ENCODE peak calls at places on chromosomes 3 and 15, in ten cellular contexts. Q, P, O, M, A, V, H, C, W and U are unnamed samples.

GRCh38 chr3:148999806-149000205 is 8.5 kb downstream of the GYG1 start:
- DNase-seq in Q (no peak), P (no peak), O (no peak), M (no peak), A (no peak), V (no peak), H (no peak), C (no peak), W (no peak), U (no peak)

GRCh38 chr3:71601811-71602210 is 18.3 kb upstream of the FOXP1 start:
- DNase-seq in Q (no peak), P (no peak), O (no peak), M (no peak), A (no peak), V (no peak), H (no peak), C (peak; percentile 86), W (peak; percentile 63), U (peak; percentile 55)

GRCh38 chr3:101281616-101282015 is 38.8 kb downstream of the IMPG2 start:
- DNase-seq in Q (no peak), P (no peak), O (no peak), M (no peak), A (no peak), V (no peak), H (no peak), C (no peak), W (no peak), U (no peak)

GRCh38 chr3:190504354-190505125 is 9.3 kb upstream of the IL1RAP start:
- DNase-seq in Q (no peak), P (peak; percentile 63), O (peak; percentile 12), M (peak; percentile 44), A (no peak), V (no peak), H (no peak), C (peak; percentile 33), W (no peak), U (no peak)

GRCh38 chr15:41695750-41696436 is 35.7 kb downstream of the MGA start:
- DNase-seq in Q (no peak), P (peak; percentile 90), O (no peak), M (peak; percentile 1), A (peak; percentile 14), V (no peak), H (no peak), C (peak; percentile 7), W (no peak), U (peak; percentile 26)

GRCh38 chr15:35439291-35439690 is 106.7 kb downstream of the DPH6 start:
- DNase-seq in Q (no peak), P (no peak), O (no peak), M (no peak), A (no peak), V (no peak), H (peak; percentile 44), C (no peak), W (peak; percentile 22), U (peak; percentile 60)

GRCh38 chr3:24185738-24186384 is 240.8 kb downstream of the NR1D2 start:
- DNase-seq in Q (peak; percentile 32), P (peak; percentile 34), O (peak; percentile 27), M (peak; percentile 77), A (no peak), V (no peak), H (peak; percentile 28), C (peak; percentile 77), W (peak; percentile 56), U (peak; percentile 53)

GRCh38 chr15:41988896-41989572 is 16.7 kb upstream of the EHD4 start:
- DNase-seq in Q (no peak), P (no peak), O (no peak), M (no peak), A (no peak), V (no peak), H (no peak), C (no peak), W (no peak), U (no peak)

GRCh38 chr3:64667138-64667537 is 20.7 kb downstream of the ADAMTS9 start:
- DNase-seq in Q (no peak), P (no peak), O (peak; percentile 4), M (no peak), A (no peak), V (no peak), H (no peak), C (peak; percentile 55), W (no peak), U (no peak)

GRCh38 chr3:51668756-51669155 is 2.3 kb upstream of the TEX264 start:
- DNase-seq in Q (no peak), P (no peak), O (no peak), M (no peak), A (no peak), V (peak; percentile 37), H (no peak), C (no peak), W (no peak), U (peak; percentile 30)

GRCh38 chr3:42547401-42547945 is 34.3 kb downstream of the SEC22C start:
- DNase-seq in Q (peak; percentile 44), P (peak; percentile 67), O (peak; percentile 37), M (peak; percentile 34), A (peak; percentile 48), V (peak; percentile 88), H (no peak), C (peak; percentile 64), W (peak; percentile 86), U (peak; percentile 33)

GRCh38 chr15:70266412-70267089 is 168.8 kb upstream of the TLE3 start:
- DNase-seq in Q (peak; percentile 93), P (peak; percentile 84), O (no peak), M (no peak), A (no peak), V (peak; percentile 92), H (no peak), C (peak; percentile 60), W (no peak), U (no peak)

GRCh38 chr3:23594897-23595670 is 210.7 kb upstream of the UBE2E1 start:
- DNase-seq in Q (no peak), P (no peak), O (no peak), M (no peak), A (no peak), V (no peak), H (no peak), C (no peak), W (no peak), U (no peak)

GRCh38 chr3:136731274-136731884 is 20.8 kb downstream of the STAG1 start:
- DNase-seq in Q (no peak), P (no peak), O (no peak), M (no peak), A (no peak), V (no peak), H (no peak), C (no peak), W (no peak), U (no peak)

GRCh38 chr3:52137311-52137710 is 16.9 kb downstream of the POC1A start:
- DNase-seq in Q (no peak), P (no peak), O (no peak), M (no peak), A (no peak), V (no peak), H (no peak), C (no peak), W (no peak), U (no peak)

GRCh38 chr3:99659965-99660364 is 21.6 kb downstream of the COL8A1 start:
- DNase-seq in Q (no peak), P (no peak), O (no peak), M (no peak), A (no peak), V (peak; percentile 60), H (no peak), C (peak; percentile 61), W (no peak), U (no peak)

GRCh38 chr3:97863025-97863424 is 41.2 kb downstream of the CRYBG3 start:
- DNase-seq in Q (no peak), P (no peak), O (no peak), M (no peak), A (no peak), V (no peak), H (no peak), C (peak; percentile 69), W (peak; percentile 30), U (peak; percentile 29)

GRCh38 chr3:170713648-170714047 is 127.8 kb upstream of the SLC7A14 start:
- DNase-seq in Q (no peak), P (no peak), O (no peak), M (no peak), A (no peak), V (no peak), H (no peak), C (no peak), W (no peak), U (no peak)

GRCh38 chr15:63587527-63587926 is 9.7 kb upstream of the FBXL22 start:
- DNase-seq in Q (no peak), P (no peak), O (no peak), M (no peak), A (no peak), V (no peak), H (no peak), C (no peak), W (no peak), U (peak; percentile 33)

GRCh38 chr15:81259791-81260190 is 63.1 kb downstream of the IL16 start:
- DNase-seq in Q (no peak), P (no peak), O (no peak), M (no peak), A (no peak), V (no peak), H (no peak), C (no peak), W (no peak), U (no peak)

GRCh38 chr3:32222950-32223349 is 15.5 kb upstream of the CMTM8 start:
- DNase-seq in Q (no peak), P (no peak), O (no peak), M (no peak), A (no peak), V (no peak), H (no peak), C (no peak), W (no peak), U (no peak)

GRCh38 chr3:102224171-102224570 is 210.6 kb upstream of the ZPLD1 start:
- DNase-seq in Q (peak; percentile 23), P (peak; percentile 22), O (no peak), M (no peak), A (no peak), V (no peak), H (no peak), C (peak; percentile 62), W (peak; percentile 32), U (no peak)

GRCh38 chr3:111859061-111859973 is at the start of gene PHLDB2:
- DNase-seq in Q (peak; percentile 84), P (no peak), O (peak; percentile 69), M (peak; percentile 92), A (peak; percentile 62), V (peak; percentile 80), H (peak; percentile 70), C (peak; percentile 88), W (peak; percentile 87), U (peak; percentile 57)

GRCh38 chr15:60004019-60004845 is at the start of gene FOXB1:
- DNase-seq in Q (no peak), P (peak; percentile 52), O (peak; percentile 64), M (peak; percentile 92), A (no peak), V (no peak), H (no peak), C (peak; percentile 31), W (no peak), U (no peak)

GRCh38 chr3:129500334-129500658 is 28.1 kb upstream of the RHO start:
- DNase-seq in Q (no peak), P (no peak), O (no peak), M (no peak), A (no peak), V (no peak), H (no peak), C (no peak), W (no peak), U (no peak)

GRCh38 chr3:61627768-61628185 is 66.4 kb downstream of the PTPRG start:
- DNase-seq in Q (no peak), P (no peak), O (no peak), M (no peak), A (no peak), V (no peak), H (peak; percentile 30), C (peak; percentile 88), W (peak; percentile 79), U (peak; percentile 92)

GRCh38 chr3:128940252-128940651 is 53.6 kb downstream of the CFAP92 start:
- DNase-seq in Q (no peak), P (no peak), O (no peak), M (no peak), A (no peak), V (no peak), H (no peak), C (no peak), W (no peak), U (no peak)

GRCh38 chr15:66170042-66170441 is 83.5 kb downstream of the MEGF11 start:
- DNase-seq in Q (no peak), P (no peak), O (no peak), M (no peak), A (no peak), V (no peak), H (no peak), C (no peak), W (no peak), U (no peak)